ENCODE peak calls at places on chromosomes 5 and 9, in seven cellular contexts. R is right cardiac atrium; D is dorsolateral prefrontal cortex; W is ovary; G is CD8-positive, alpha-beta T cell; H is esophagus squamous epithelium; B is Peyer's patch. S is an unnamed sample.

GRCh38 chr9:4325113-4325512 is 25.2 kb upstream of the GLIS3 start:
- DNase-seq in R (no peak), D (no peak), W (no peak), G (no peak), H (no peak), B (no peak), S (no peak)

GRCh38 chr5:1975406-1975715 is 92.6 kb upstream of the IRX4 start:
- DNase-seq in R (peak; percentile 6), D (no peak), W (no peak), G (no peak), H (no peak), B (no peak), S (no peak)

GRCh38 chr5:36790847-36791246 is 85.7 kb upstream of the NIPBL start:
- DNase-seq in R (no peak), D (no peak), W (no peak), G (no peak), H (no peak), B (no peak), S (no peak)

GRCh38 chr9:117000196-117000723 is 313.2 kb downstream of the TRIM32 start:
- DNase-seq in R (no peak), D (no peak), W (no peak), G (no peak), H (no peak), B (no peak), S (no peak)

GRCh38 chr9:36457836-36458429 is 57.9 kb upstream of the RNF38 start:
- DNase-seq in R (no peak), D (no peak), W (no peak), G (no peak), H (no peak), B (no peak), S (no peak)

GRCh38 chr5:129460121-129460950 is at the start of gene ADAMTS19:
- DNase-seq in R (peak; percentile 57), D (no peak), W (no peak), G (no peak), H (no peak), B (no peak), S (no peak)

GRCh38 chr9:83714316-83714715 is 6.6 kb upstream of the UBQLN1 start:
- DNase-seq in R (no peak), D (no peak), W (no peak), G (no peak), H (no peak), B (no peak), S (no peak)

GRCh38 chr9:15357050-15357653 is 50.1 kb upstream of the TTC39B start:
- DNase-seq in R (no peak), D (no peak), W (no peak), G (peak; percentile 13), H (no peak), B (peak; percentile 39), S (no peak)

GRCh38 chr5:142545653-142546322 is 140.1 kb downstream of the FGF1 start:
- DNase-seq in R (no peak), D (no peak), W (no peak), G (no peak), H (no peak), B (no peak), S (no peak)

GRCh38 chr9:134637696-134638502 is 3.7 kb upstream of the COL5A1 start:
- DNase-seq in R (peak; percentile 32), D (no peak), W (no peak), G (no peak), H (no peak), B (no peak), S (no peak)

GRCh38 chr9:38109601-38110000 is 40.6 kb upstream of the SHB start:
- DNase-seq in R (no peak), D (no peak), W (no peak), G (no peak), H (no peak), B (no peak), S (no peak)

GRCh38 chr5:152262667-152263066 is 142.4 kb downstream of the NMUR2 start:
- DNase-seq in R (no peak), D (no peak), W (no peak), G (no peak), H (no peak), B (no peak), S (no peak)

GRCh38 chr5:152256580-152256979 is 148.5 kb downstream of the NMUR2 start:
- DNase-seq in R (no peak), D (no peak), W (no peak), G (no peak), H (no peak), B (no peak), S (no peak)

GRCh38 chr5:152264656-152265055 is 140.4 kb downstream of the NMUR2 start:
- DNase-seq in R (no peak), D (no peak), W (no peak), G (no peak), H (no peak), B (no peak), S (no peak)

GRCh38 chr5:152259702-152260101 is 145.4 kb downstream of the NMUR2 start:
- DNase-seq in R (no peak), D (no peak), W (no peak), G (no peak), H (no peak), B (no peak), S (no peak)

DNA sequence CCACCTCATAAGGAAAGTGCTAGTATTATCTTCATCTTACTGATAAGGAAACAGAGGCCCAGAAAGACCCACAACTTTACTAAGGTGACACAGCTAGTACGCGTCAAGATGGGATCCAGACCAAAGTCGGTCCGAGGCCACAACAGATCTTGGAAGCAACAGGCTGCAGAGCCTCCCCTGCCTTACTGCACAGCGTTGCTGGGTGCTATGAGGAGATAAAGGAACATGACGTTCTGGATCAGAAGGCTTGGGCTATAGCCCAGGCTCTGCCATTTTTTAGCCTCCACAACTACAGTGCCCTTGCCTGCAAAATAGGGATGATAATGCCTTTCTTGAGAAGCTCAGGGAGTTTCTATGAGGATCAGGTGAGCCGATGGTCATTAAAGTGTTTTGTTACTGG is 144.1 kb downstream of the NMUR2 start:
- DNase-seq in R (no peak), D (no peak), W (no peak), G (no peak), H (no peak), B (no peak), S (no peak)
- H3K27me3 ChIP-seq in R (no peaks in the 10 kb centered on the region), D (peaks cover 8% of the 10 kb centered on the region), W (no peaks in the 10 kb centered on the region), G (no peaks in the 10 kb centered on the region), H (no peaks in the 10 kb centered on the region), B (no peaks in the 10 kb centered on the region), S (no peaks in the 10 kb centered on the region)

GRCh38 chr5:135246923-135247795 is 151.9 kb downstream of the MACROH2A1 start:
- DNase-seq in R (no peak), D (no peak), W (no peak), G (no peak), H (no peak), B (no peak), S (no peak)
- H3K4me3 ChIP-seq in R (no peak overlapping the region), D (no peak overlapping the region), W (no peak overlapping the region), G (no peak overlapping the region), H (no peak overlapping the region), B (no peak overlapping the region), S (no peak overlapping the region)

GRCh38 chr5:61319388-61320146 is 12.5 kb upstream of the ZSWIM6 start:
- DNase-seq in R (no peak), D (no peak), W (no peak), G (no peak), H (no peak), B (peak; percentile 50), S (no peak)

GRCh38 chr5:61321650-61322049 is 10.4 kb upstream of the ZSWIM6 start:
- DNase-seq in R (no peak), D (no peak), W (no peak), G (no peak), H (no peak), B (no peak), S (no peak)

GRCh38 chr5:61322738-61323429 is 9.2 kb upstream of the ZSWIM6 start:
- DNase-seq in R (no peak), D (no peak), W (no peak), G (no peak), H (no peak), B (no peak), S (no peak)

GRCh38 chr5:61318374-61318773 is 13.7 kb upstream of the ZSWIM6 start:
- DNase-seq in R (no peak), D (no peak), W (no peak), G (no peak), H (no peak), B (no peak), S (no peak)

DNA sequence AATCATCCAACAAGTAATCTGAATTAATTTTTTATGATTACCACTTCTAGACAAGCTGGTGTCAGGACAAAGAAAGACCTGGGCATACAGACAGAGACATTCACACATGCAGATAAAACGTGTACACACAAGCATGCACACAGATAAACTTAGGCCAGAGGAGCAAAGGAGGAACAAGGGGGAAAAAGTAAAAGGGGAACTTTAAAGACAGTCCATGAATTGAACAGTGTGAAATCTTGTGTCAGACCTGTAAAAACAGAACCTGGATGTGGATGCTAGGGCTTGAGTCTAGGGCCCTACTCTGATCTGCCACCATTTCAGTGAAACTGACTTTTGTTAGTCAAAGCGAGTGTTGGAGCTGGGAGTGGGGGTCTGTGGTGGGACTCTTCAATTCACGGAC is 11.2 kb upstream of the ZSWIM6 start:
- DNase-seq in R (no peak), D (no peak), W (no peak), G (no peak), H (no peak), B (no peak), S (no peak)
- H3K27me3 ChIP-seq in R (no peaks in the 10 kb centered on the region), D (no peaks in the 10 kb centered on the region), W (no peaks in the 10 kb centered on the region), G (no peaks in the 10 kb centered on the region), H (no peaks in the 10 kb centered on the region), B (no peaks in the 10 kb centered on the region), S (no peaks in the 10 kb centered on the region)

GRCh38 chr9:127557466-127557869 is 54.6 kb upstream of the STXBP1 start:
- DNase-seq in R (peak; percentile 87), D (no peak), W (peak; percentile 69), G (no peak), H (no peak), B (no peak), S (no peak)
- H3K4me3 ChIP-seq in R (no peak overlapping the region), D (no peak overlapping the region), W (no peak overlapping the region), G (peak overlapping the region; percentile 46), H (peak overlapping the region; percentile 15), B (no peak overlapping the region), S (peak overlapping the region; percentile 59)

DNA sequence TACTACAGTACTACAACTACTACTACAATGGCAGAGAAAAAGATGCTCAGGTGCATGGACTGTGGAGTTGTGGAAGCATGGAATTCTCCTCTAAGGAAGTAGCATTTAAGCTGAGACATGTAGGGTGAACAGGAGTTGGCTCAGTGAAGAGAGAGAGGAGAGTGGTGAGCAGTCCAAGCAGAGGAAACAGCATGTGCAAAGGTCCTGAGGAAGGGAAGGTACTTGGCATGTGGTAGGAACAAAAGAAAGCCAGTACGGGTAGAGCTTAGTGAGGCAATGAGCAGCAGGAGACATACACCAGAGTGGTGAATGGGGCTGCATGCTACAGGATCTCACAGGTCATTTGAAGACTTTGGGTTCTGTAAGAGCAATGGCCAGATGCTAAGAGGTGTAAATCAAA is 41.4 kb upstream of the GLRA1 start:
- DNase-seq in R (no peak), D (no peak), W (no peak), G (no peak), H (no peak), B (no peak), S (no peak)
- H3K27me3 ChIP-seq in R (no peaks in the 10 kb centered on the region), D (no peaks in the 10 kb centered on the region), W (no peaks in the 10 kb centered on the region), G (no peaks in the 10 kb centered on the region), H (no peaks in the 10 kb centered on the region), B (no peaks in the 10 kb centered on the region), S (no peaks in the 10 kb centered on the region)

S was measured in CD8-positive, alpha-beta memory T cell.